ENCODE peak calls at places on chromosomes 11 and 22, in six cellular contexts. I, Y, C, V, L and K are unnamed samples.

GRCh38 chr22:22200569-22201184 is 43.9 kb upstream of the VPREB1 start:
- DNase-seq in I (no peak), Y (no peak), C (no peak), V (no peak), L (no peak), K (no peak)

GRCh38 chr11:100847696-100848216 is 160.7 kb downstream of the ARHGAP42 start:
- DNase-seq in I (no peak), Y (no peak), C (no peak), V (no peak), L (no peak), K (no peak)

GRCh38 chr22:49828599-49828965 is 909 bp upstream of the BRD1 start:
- DNase-seq in I (no peak), Y (no peak), C (no peak), V (no peak), L (no peak), K (no peak)

GRCh38 chr11:72349053-72349452 is 85.3 kb downstream of the CLPB start:
- DNase-seq in I (no peak), Y (no peak), C (no peak), V (no peak), L (no peak), K (no peak)

GRCh38 chr22:46064236-46064965 is 85.9 kb upstream of the PPARA start:
- DNase-seq in I (peak; percentile 37), Y (no peak), C (no peak), V (no peak), L (peak; percentile 5), K (no peak)

GRCh38 chr11:15967966-15968365 is 388.4 kb downstream of the SOX6 start:
- DNase-seq in I (no peak), Y (no peak), C (peak; percentile 82), V (no peak), L (no peak), K (no peak)

GRCh38 chr11:118438314-118438931 is 2.1 kb downstream of the KMT2A start:
- DNase-seq in I (peak; percentile 58), Y (peak; percentile 13), C (peak; percentile 86), V (peak; percentile 89), L (peak; percentile 63), K (peak; percentile 60)

GRCh38 chr11:24622262-24622661 is 125.4 kb downstream of the LUZP2 start:
- DNase-seq in I (no peak), Y (no peak), C (no peak), V (no peak), L (no peak), K (no peak)

GRCh38 chr22:37560682-37561208 is 465 bp downstream of the CDC42EP1 start:
- DNase-seq in I (peak; percentile 71), Y (no peak), C (peak; percentile 85), V (peak; percentile 73), L (peak; percentile 34), K (no peak)

GRCh38 chr22:37662039-37662438 is 3.5 kb downstream of the PDXP start:
- DNase-seq in I (no peak), Y (no peak), C (no peak), V (no peak), L (no peak), K (no peak)

GRCh38 chr22:46072030-46072881 is 78.1 kb upstream of the PPARA start:
- DNase-seq in I (peak; percentile 69), Y (no peak), C (peak; percentile 70), V (peak; percentile 78), L (peak; percentile 63), K (no peak)

GRCh38 chr11:127825185-127825584 is 762.2 kb downstream of the ETS1 start:
- DNase-seq in I (no peak), Y (no peak), C (no peak), V (no peak), L (no peak), K (no peak)

GRCh38 chr11:46489668-46490560 is 98.3 kb upstream of the CHRM4 start:
- DNase-seq in I (peak; percentile 48), Y (no peak), C (peak; percentile 65), V (peak; percentile 64), L (peak; percentile 49), K (peak; percentile 26)

GRCh38 chr11:134242376-134242775 is 10.8 kb downstream of the THYN1 start:
- DNase-seq in I (no peak), Y (no peak), C (no peak), V (no peak), L (no peak), K (no peak)

GRCh38 chr11:78414321-78415051 is 3.1 kb downstream of the GAB2 start:
- DNase-seq in I (no peak), Y (no peak), C (peak; percentile 41), V (peak; percentile 12), L (no peak), K (no peak)

GRCh38 chr11:16000065-16000464 is 356.3 kb downstream of the SOX6 start:
- DNase-seq in I (no peak), Y (no peak), C (peak; percentile 85), V (no peak), L (no peak), K (peak; percentile 27)

GRCh38 chr22:24339452-24339747 is 68.8 kb downstream of the SPECC1L start:
- DNase-seq in I (no peak), Y (no peak), C (no peak), V (no peak), L (no peak), K (no peak)

GRCh38 chr11:57249384-57250319 is 12.6 kb upstream of the APLNR start:
- DNase-seq in I (peak; percentile 62), Y (no peak), C (peak; percentile 75), V (peak; percentile 87), L (no peak), K (no peak)

GRCh38 chr22:47816121-47816915 is 1053.9 kb downstream of the TBC1D22A start:
- DNase-seq in I (no peak), Y (no peak), C (no peak), V (no peak), L (no peak), K (no peak)

GRCh38 chr22:36641902-36642640 is 61.5 kb downstream of the CACNG2 start:
- DNase-seq in I (no peak), Y (no peak), C (peak; percentile 57), V (peak; percentile 19), L (no peak), K (no peak)

GRCh38 chr22:25482868-25483639 is 81.4 kb upstream of the GRK3 start:
- DNase-seq in I (peak; percentile 65), Y (peak; percentile 23), C (no peak), V (no peak), L (no peak), K (no peak)

GRCh38 chr11:66493124-66493523 is 12.9 kb downstream of the DPP3 start:
- DNase-seq in I (no peak), Y (no peak), C (no peak), V (no peak), L (no peak), K (no peak)

GRCh38 chr11:66494458-66494857 is 14.2 kb downstream of the DPP3 start:
- DNase-seq in I (no peak), Y (no peak), C (no peak), V (no peak), L (no peak), K (no peak)

GRCh38 chr11:66497206-66497605 is 13.2 kb upstream of the BBS1 start:
- DNase-seq in I (no peak), Y (no peak), C (no peak), V (no peak), L (no peak), K (no peak)

GRCh38 chr11:66494935-66495334 is 14.7 kb downstream of the DPP3 start:
- DNase-seq in I (no peak), Y (no peak), C (no peak), V (no peak), L (peak; percentile 63), K (no peak)

GRCh38 chr11:66495401-66495844 is 15.0 kb upstream of the BBS1 start:
- DNase-seq in I (no peak), Y (no peak), C (no peak), V (no peak), L (peak; percentile 71), K (no peak)
- TF ChIP-seq CTCF in I (no peak), Y (no peak), C (peak; percentile 11), V (no peak), L (peak; percentile 69), K (peak; percentile 45)

DNA sequence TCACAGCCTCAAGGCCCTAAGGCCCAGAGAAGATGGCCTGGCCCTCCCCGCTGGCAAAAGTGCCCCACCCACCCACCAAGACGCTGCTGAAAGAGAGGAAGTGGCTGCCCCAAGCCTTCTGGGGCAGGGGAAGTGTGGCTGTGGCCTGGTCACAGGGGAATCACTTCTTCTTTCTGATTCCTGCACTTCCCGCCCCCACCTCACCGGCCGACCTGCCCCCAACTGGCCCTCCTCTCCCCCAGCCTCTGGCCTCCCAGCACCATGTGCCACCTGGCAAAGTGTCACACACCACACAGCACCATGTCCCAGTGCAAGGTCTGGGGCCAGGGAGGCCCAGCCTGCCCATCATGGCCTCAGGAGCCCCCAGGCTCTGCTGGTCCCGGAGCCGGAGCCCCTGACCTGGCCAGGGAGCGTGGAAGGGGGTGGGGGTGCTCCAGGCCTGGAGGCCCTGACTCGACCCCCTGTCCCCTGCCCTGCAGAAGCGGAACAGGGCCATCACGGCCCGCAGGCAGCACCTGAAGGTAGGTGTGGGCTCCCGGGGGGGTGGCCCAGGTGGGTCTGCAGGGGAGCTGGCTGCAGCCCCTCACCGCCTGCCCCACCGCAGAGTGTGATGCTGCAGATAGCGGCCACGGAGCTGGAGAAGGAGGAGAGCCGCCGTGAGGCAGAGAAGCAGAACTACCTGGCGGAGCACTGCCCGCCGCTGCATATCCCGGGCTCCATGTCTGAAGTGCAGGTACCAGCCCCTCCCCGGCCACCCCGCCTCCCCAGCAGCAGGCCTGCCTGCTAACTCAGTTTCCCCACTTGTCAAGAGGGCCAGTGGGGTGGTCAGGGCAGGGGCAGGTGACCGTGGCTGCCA is 1.4 kb downstream of the TNNI2 start:
- DNase-seq in I (peak; percentile 69), Y (no peak), C (no peak), V (no peak), L (no peak), K (no peak)
- TF ChIP-seq CTCF in I (no peak), Y (no peak), C (no peak), V (no peak), L (no peak), K (no peak)

GRCh38 chr11:58616594-58616993 is 5.9 kb upstream of the CNTF start:
- DNase-seq in I (peak; percentile 72), Y (peak; percentile 21), C (peak; percentile 92), V (peak; percentile 23), L (no peak), K (no peak)

GRCh38 chr11:58615556-58615955 is 6.9 kb upstream of the CNTF start:
- DNase-seq in I (no peak), Y (no peak), C (no peak), V (no peak), L (no peak), K (no peak)

GRCh38 chr11:58621586-58622262 is 741 bp upstream of the CNTF start:
- DNase-seq in I (no peak), Y (no peak), C (no peak), V (no peak), L (no peak), K (no peak)

GRCh38 chr11:58622344-58622743 is at the start of gene CNTF:
- DNase-seq in I (no peak), Y (no peak), C (peak; percentile 19), V (no peak), L (no peak), K (no peak)

DNA sequence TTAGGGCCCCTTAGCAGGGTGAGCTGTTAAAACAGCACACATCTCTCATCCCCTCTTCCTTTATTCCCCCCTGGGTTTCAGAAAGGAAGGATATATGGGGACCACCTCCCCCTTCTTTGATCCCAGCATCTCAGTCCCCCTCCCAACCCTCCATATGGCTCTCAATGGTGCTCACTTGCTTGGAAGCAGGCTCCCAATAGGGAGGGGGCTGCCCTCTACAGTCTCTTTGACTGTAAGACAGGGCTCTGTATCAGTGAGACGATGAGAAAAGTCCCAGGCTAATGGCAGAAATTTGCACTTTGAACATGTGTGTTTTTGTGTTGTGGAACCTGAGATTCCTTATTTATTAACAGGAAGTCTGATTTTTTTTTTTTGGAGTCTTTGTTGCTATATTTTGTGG is 4.2 kb upstream of the CNTF start:
- DNase-seq in I (no peak), Y (no peak), C (no peak), V (no peak), L (no peak), K (no peak)
- TF ChIP-seq CTCF in I (peak; percentile 22), Y (no peak), C (peak; percentile 23), V (peak; percentile 12), L (peak; percentile 44), K (no peak)

GRCh38 chr22:40782521-40782920 is 36.6 kb downstream of the SLC25A17 start:
- DNase-seq in I (no peak), Y (no peak), C (no peak), V (no peak), L (no peak), K (no peak)
- TF ChIP-seq CTCF in I (no peak), Y (no peak), C (no peak), V (no peak), L (no peak), K (no peak)